ENCODE peak calls at places on chromosomes 1 and 21, in eight cellular contexts. N, I, K, G, X, T, Z and Y are unnamed samples.

GRCh38 chr1:30320581-30320890 is 402.8 kb downstream of the MATN1 start:
- DNase-seq in N (no peak), I (no peak), K (no peak), G (no peak), X (no peak), T (no peak), Z (no peak), Y (no peak)

GRCh38 chr1:180213401-180214177 is 16.5 kb upstream of the LHX4 start:
- DNase-seq in N (no peak), I (no peak), K (no peak), G (no peak), X (peak; percentile 73), T (peak; percentile 99), Z (no peak), Y (no peak)

GRCh38 chr1:221839794-221840395 is 98.0 kb upstream of the DUSP10 start:
- DNase-seq in N (peak; percentile 97), I (no peak), K (peak; percentile 91), G (peak; percentile 24), X (no peak), T (peak; percentile 98), Z (peak; percentile 57), Y (no peak)

GRCh38 chr1:29478046-29478791 is 241.9 kb downstream of the PTPRU start:
- DNase-seq in N (no peak), I (no peak), K (no peak), G (no peak), X (peak; percentile 69), T (no peak), Z (no peak), Y (no peak)

GRCh38 chr1:153404086-153404635 is 12.2 kb upstream of the S100A7A start:
- DNase-seq in N (no peak), I (no peak), K (no peak), G (no peak), X (peak; percentile 44), T (no peak), Z (no peak), Y (no peak)

GRCh38 chr1:74193908-74194307 is 4.1 kb downstream of the LRRIQ3 start:
- DNase-seq in N (peak; percentile 24), I (no peak), K (no peak), G (no peak), X (no peak), T (peak; percentile 3), Z (no peak), Y (no peak)

GRCh38 chr1:74522143-74522542 is 9.7 kb upstream of the LRRC53 start:
- DNase-seq in N (peak; percentile 48), I (no peak), K (no peak), G (no peak), X (peak; percentile 94), T (no peak), Z (no peak), Y (no peak)

GRCh38 chr1:223700388-223700918 is 11.9 kb upstream of the CAPN2 start:
- DNase-seq in N (peak; percentile 89), I (no peak), K (peak; percentile 60), G (no peak), X (no peak), T (peak; percentile 41), Z (peak; percentile 38), Y (no peak)

GRCh38 chr1:193471981-193472380 is 285.6 kb upstream of the B3GALT2 start:
- DNase-seq in N (peak; percentile 25), I (no peak), K (peak; percentile 12), G (no peak), X (no peak), T (no peak), Z (no peak), Y (no peak)

GRCh38 chr1:6967431-6968079 is 182.3 kb downstream of the CAMTA1 start:
- DNase-seq in N (peak; percentile 26), I (no peak), K (no peak), G (no peak), X (no peak), T (no peak), Z (no peak), Y (no peak)

GRCh38 chr21:15208787-15209186 is 144.0 kb upstream of the NRIP1 start:
- DNase-seq in N (peak; percentile 34), I (no peak), K (no peak), G (no peak), X (no peak), T (no peak), Z (no peak), Y (no peak)

GRCh38 chr1:226678701-226679100 is 60.4 kb downstream of the ITPKB start:
- DNase-seq in N (no peak), I (no peak), K (no peak), G (peak; percentile 42), X (no peak), T (no peak), Z (no peak), Y (no peak)

GRCh38 chr1:244302889-244303609 is 148.7 kb downstream of the ADSS2 start:
- DNase-seq in N (peak; percentile 80), I (no peak), K (peak; percentile 79), G (no peak), X (no peak), T (peak; percentile 86), Z (peak; percentile 26), Y (no peak)

GRCh38 chr1:244305776-244306341 is 145.8 kb downstream of the ADSS2 start:
- DNase-seq in N (no peak), I (no peak), K (no peak), G (no peak), X (no peak), T (no peak), Z (no peak), Y (no peak)

GRCh38 chr1:244303610-244303969 is 148.1 kb downstream of the ADSS2 start:
- DNase-seq in N (no peak), I (no peak), K (no peak), G (no peak), X (no peak), T (no peak), Z (no peak), Y (no peak)

GRCh38 chr1:244304156-244304555 is 147.6 kb downstream of the ADSS2 start:
- DNase-seq in N (no peak), I (no peak), K (peak; percentile 75), G (no peak), X (no peak), T (no peak), Z (no peak), Y (no peak)

GRCh38 chr1:244306544-244306943 is 145.2 kb downstream of the ADSS2 start:
- DNase-seq in N (no peak), I (no peak), K (no peak), G (no peak), X (no peak), T (no peak), Z (no peak), Y (no peak)
- TF ChIP-seq CTCF in N (no peak), I (no peak), K (no peak), G (no peak), X (no peak), T (no peak), Z (no peak), Y (no peak)

GRCh38 chr1:94819945-94820746 is at the start of gene SLC44A3:
- DNase-seq in N (peak; percentile 60), I (no peak), K (peak; percentile 75), G (no peak), X (peak; percentile 84), T (peak; percentile 32), Z (no peak), Y (peak; percentile 41)
- TF ChIP-seq CTCF in N (no peak), I (peak; percentile 57), K (no peak), G (no peak), X (peak; percentile 30), T (peak; percentile 37), Z (no peak), Y (no peak)

GRCh38 chr1:201307760-201308499 is 24.6 kb downstream of the PKP1 start:
- DNase-seq in N (peak; percentile 100), I (peak; percentile 85), K (peak; percentile 86), G (no peak), X (no peak), T (peak; percentile 89), Z (peak; percentile 60), Y (no peak)

GRCh38 chr1:201310986-201311355 is 27.7 kb downstream of the PKP1 start:
- DNase-seq in N (peak; percentile 100), I (no peak), K (peak; percentile 80), G (no peak), X (no peak), T (peak; percentile 93), Z (no peak), Y (no peak)

GRCh38 chr1:201310251-201310985 is 27.1 kb downstream of the PKP1 start:
- DNase-seq in N (no peak), I (no peak), K (peak; percentile 57), G (no peak), X (no peak), T (peak; percentile 76), Z (no peak), Y (no peak)

GRCh38 chr1:201311356-201312011 is 28.2 kb downstream of the PKP1 start:
- DNase-seq in N (no peak), I (no peak), K (peak; percentile 36), G (no peak), X (no peak), T (peak; percentile 84), Z (no peak), Y (no peak)

GRCh38 chr1:201309420-201309819 is 26.1 kb downstream of the PKP1 start:
- DNase-seq in N (peak; percentile 100), I (peak; percentile 99), K (peak; percentile 85), G (no peak), X (peak; percentile 82), T (peak; percentile 83), Z (peak; percentile 39), Y (peak; percentile 21)
- TF ChIP-seq CTCF in N (peak; percentile 81), I (peak; percentile 90), K (no peak), G (no peak), X (peak; percentile 80), T (no peak), Z (no peak), Y (no peak)

GRCh38 chr1:147726161-147726560 is 34.2 kb downstream of the GJA5 start:
- DNase-seq in N (no peak), I (no peak), K (no peak), G (no peak), X (peak; percentile 53), T (no peak), Z (no peak), Y (no peak)

GRCh38 chr1:147721711-147722110 is 38.7 kb downstream of the GJA5 start:
- DNase-seq in N (peak; percentile 22), I (no peak), K (no peak), G (no peak), X (no peak), T (peak; percentile 36), Z (no peak), Y (no peak)

GRCh38 chr1:147722114-147722513 is 38.3 kb downstream of the GJA5 start:
- DNase-seq in N (no peak), I (no peak), K (no peak), G (no peak), X (peak; percentile 56), T (no peak), Z (no peak), Y (no peak)

GRCh38 chr1:147725685-147726084 is 34.7 kb downstream of the GJA5 start:
- DNase-seq in N (no peak), I (no peak), K (no peak), G (no peak), X (no peak), T (no peak), Z (no peak), Y (no peak)

DNA sequence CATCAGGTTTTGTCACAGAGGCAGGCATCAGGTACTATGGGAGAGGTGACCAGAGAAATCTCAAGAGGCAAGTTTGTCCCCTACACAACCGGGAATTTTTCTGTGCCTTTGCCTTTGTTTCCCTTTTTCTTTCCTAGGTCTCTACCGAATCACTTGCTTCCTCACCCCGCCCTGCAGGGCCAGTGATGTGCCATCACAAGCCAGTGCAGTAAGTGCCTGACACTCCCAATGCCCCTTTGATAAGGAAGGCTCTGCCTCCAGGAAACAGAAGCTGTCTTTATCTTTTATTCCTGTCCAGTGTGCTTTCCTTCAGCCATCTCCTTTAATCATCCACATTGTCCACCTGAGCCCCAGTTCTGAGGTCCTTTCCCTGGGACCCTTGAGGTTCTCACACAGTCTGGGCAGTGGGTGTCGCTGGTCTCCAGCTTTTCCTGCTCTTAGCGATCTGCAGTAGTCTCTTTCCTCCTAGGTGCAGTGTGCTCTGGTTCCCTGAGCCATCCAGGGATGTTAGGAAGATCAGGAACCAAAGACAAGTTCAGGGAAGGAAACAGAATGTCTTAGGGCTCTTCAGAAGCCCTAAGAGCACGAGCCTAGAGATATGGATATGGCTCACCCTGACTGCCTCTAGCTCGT is 36.6 kb downstream of the GJA5 start:
- DNase-seq in N (peak; percentile 85), I (no peak), K (peak; percentile 74), G (peak; percentile 9), X (peak; percentile 91), T (peak; percentile 42), Z (peak; percentile 28), Y (peak; percentile 3)
- TF ChIP-seq CTCF in N (peak; percentile 95), I (peak; percentile 79), K (no peak), G (peak; percentile 36), X (peak; percentile 98), T (no peak), Z (peak; percentile 73), Y (peak; percentile 63)